ENCODE peak calls at places on chromosomes 5 and 9, in four cellular contexts. O is PC-9; U is stimulated activated CD8-positive, alpha-beta memory T cell treated with anti-CD3 and anti-CD28 coated beads, Interleukin-2, amount 100 ng/mL, for 1 hour; V is NCI-H524. C is an unnamed sample.

GRCh38 chr9:137787786-137788505 is 89.6 kb upstream of the CACNA1B start:
- DNase-seq in V (no peak), O (no peak), U (no peak), C (no peak)

GRCh38 chr5:151141535-151141934 is 16.0 kb downstream of the ANXA6 start:
- DNase-seq in O (no peak), U (no peak), V (no peak), C (no peak)

GRCh38 chr9:7368410-7369292 is 430.9 kb downstream of the DMAC1 start:
- DNase-seq in U (no peak), V (no peak), O (no peak), C (no peak)

GRCh38 chr5:177328545-177329231 is 17.0 kb upstream of the MXD3 start:
- DNase-seq in U (no peak), O (no peak), V (no peak), C (no peak)

GRCh38 chr9:137138058-137138697 is 776 bp upstream of the GRIN1 start:
- DNase-seq in V (peak), U (no peak), O (no peak), C (no peak)

GRCh38 chr5:139740138-139740992 is 55.2 kb upstream of the PSD2 start:
- DNase-seq in V (no peak), O (no peak), U (no peak), C (no peak)

GRCh38 chr5:69492391-69493234 is at the start of gene OCLN:
- DNase-seq in O (peak), U (no peak), V (peak), C (no peak)

GRCh38 chr9:137032893-137033292 is 1.0 kb upstream of the FUT7 start:
- DNase-seq in V (no peak), U (no peak), O (no peak), C (no peak)

GRCh38 chr5:6758201-6758600 is 45.0 kb downstream of the TENT4A start:
- DNase-seq in V (peak), O (no peak), U (no peak), C (no peak)

GRCh38 chr5:100855940-100856339 is 47.1 kb downstream of the ST8SIA4 start:
- DNase-seq in U (no peak), O (no peak), V (no peak), C (no peak)

GRCh38 chr5:78771260-78772240 is 123.0 kb upstream of the LHFPL2 start:
- DNase-seq in U (no peak), V (no peak), O (peak), C (no peak)

GRCh38 chr5:1152156-1152555 is 40.3 kb upstream of the SLC12A7 start:
- DNase-seq in U (no peak), O (no peak), V (no peak), C (no peak)

GRCh38 chr9:3675964-3676363 is 150.2 kb upstream of the RFX3 start:
- DNase-seq in V (no peak), U (no peak), O (no peak), C (no peak)

GRCh38 chr9:128995791-128996190 is 32.3 kb downstream of the SH3GLB2 start:
- DNase-seq in O (no peak), U (no peak), V (no peak), C (no peak)

GRCh38 chr5:177378884-177379883 is 5.0 kb upstream of the SLC34A1 start:
- DNase-seq in U (no peak), O (peak), V (no peak), C (no peak)

GRCh38 chr5:119315516-119315949 is 40.3 kb upstream of the TNFAIP8 start:
- DNase-seq in V (no peak), U (no peak), O (no peak), C (peak)

GRCh38 chr5:176364765-176365662 is at the start of gene ARL10:
- DNase-seq in V (peak), O (no peak), U (no peak), C (no peak)

GRCh38 chr5:42759456-42759855 is 2.8 kb downstream of the CCDC152 start:
- DNase-seq in O (no peak), V (no peak), U (no peak), C (no peak)

GRCh38 chr9:115146581-115147021 is 28.6 kb upstream of the TNC start:
- DNase-seq in V (no peak), O (no peak), U (no peak), C (no peak)

GRCh38 chr9:88476491-88477271 is 58.3 kb upstream of the NXNL2 start:
- DNase-seq in U (no peak), O (no peak), V (no peak), C (no peak)

GRCh38 chr5:181246276-181247050 is 2.8 kb upstream of the RACK1 start:
- DNase-seq in U (peak), O (peak), V (no peak), C (no peak)

GRCh38 chr9:79574166-79574565 is 2.4 kb downstream of the TLE4 start:
- DNase-seq in O (no peak), U (no peak), V (no peak), C (no peak)

GRCh38 chr5:149130932-149131273 is 10.4 kb upstream of the ABLIM3 start:
- DNase-seq in V (no peak), O (no peak), U (no peak), C (no peak)

GRCh38 chr9:26637101-26637500 is 255.5 kb downstream of the CAAP1 start:
- DNase-seq in U (no peak), O (no peak), V (no peak), C (no peak)

GRCh38 chr9:81182421-81182820 is 506.9 kb downstream of the TLE1 start:
- DNase-seq in V (no peak), O (no peak), U (no peak), C (no peak)

GRCh38 chr5:160649304-160649703 is 202.7 kb downstream of the ATP10B start:
- DNase-seq in O (no peak), U (no peak), V (no peak), C (no peak)

GRCh38 chr5:55593115-55593472 is 58.3 kb upstream of the PLPP1 start:
- DNase-seq in V (peak), U (no peak), O (no peak), C (no peak)

GRCh38 chr9:18550286-18550685 is 76.3 kb downstream of the ADAMTSL1 start:
- DNase-seq in V (no peak), U (no peak), O (no peak), C (no peak)

GRCh38 chr5:151155777-151156731 is 1.5 kb downstream of the ANXA6 start:
- DNase-seq in O (no peak), U (no peak), V (peak), C (no peak)

GRCh38 chr9:133467101-133467500 is 7.3 kb downstream of the CACFD1 start:
- DNase-seq in U (no peak), O (no peak), V (no peak), C (no peak)

GRCh38 chr5:139141841-139142240 is 56.3 kb downstream of the SIL1 start:
- DNase-seq in O (peak), V (no peak), U (no peak), C (no peak)

GRCh38 chr9:17322882-17323864 is 188.3 kb downstream of the CNTLN start:
- DNase-seq in V (peak), O (no peak), U (no peak), C (no peak)

GRCh38 chr9:129183495-129184308 is 5.6 kb upstream of the IER5L start:
- DNase-seq in O (no peak), U (no peak), V (no peak), C (no peak)

GRCh38 chr9:109487247-109487646 is 10.9 kb downstream of the PTPN3 start:
- DNase-seq in U (no peak), O (no peak), V (no peak), C (no peak)

GRCh38 chr9:113583511-113584470 is 120.3 kb downstream of the RGS3 start:
- DNase-seq in U (no peak), V (no peak), O (no peak), C (no peak)

C was measured in central memory CD8-positive, alpha-beta T cell.